ENCODE peak calls at places on chromosomes 16 and 17, in ten cellular contexts. H is Daoy; Y is putamen; O is activated T-cell treated with anti-CD3 and anti-CD28 coated beads for 1 hour; J is stimulated activated CD8-positive, alpha-beta memory T cell treated with anti-CD3 and anti-CD28 coated beads, Interleukin-2, amount 100 ng/mL, for 48 hours; Q is GM18507; P is SK-N-SH; W is NCI-H524; M is NCI-H748 treated with DMSO at 0.1 percent for 48 hours; U is MCF 10A. C is an unnamed sample.

GRCh38 chr16:72049110-72049509 is 5.2 kb upstream of the HP start:
- DNase-seq in H (no peak), Y (no peak), O (no peak), J (no peak), Q (no peak), P (no peak), W (no peak), M (no peak), U (no peak), C (no peak)

GRCh38 chr17:81523139-81524062 is 4.8 kb upstream of the FSCN2 start:
- DNase-seq in H (peak), Y (no peak), O (no peak), J (no peak), Q (no peak), P (peak), W (no peak), M (no peak), U (peak), C (no peak)

GRCh38 chr17:57006040-57006439 is 28.1 kb downstream of the SCPEP1 start:
- DNase-seq in H (no peak), Y (no peak), O (no peak), J (no peak), Q (no peak), P (no peak), W (no peak), M (no peak), U (no peak), C (no peak)

GRCh38 chr17:27376637-27377547 is 79.4 kb upstream of the KSR1 start:
- DNase-seq in H (peak), Y (no peak), O (no peak), J (no peak), Q (no peak), P (no peak), W (no peak), M (no peak), U (peak), C (no peak)

GRCh38 chr16:12431547-12431946 is 372.1 kb downstream of the CPPED1 start:
- DNase-seq in H (no peak), Y (no peak), O (no peak), J (no peak), Q (no peak), P (no peak), W (no peak), M (no peak), U (no peak), C (no peak)

GRCh38 chr17:27430882-27431491 is 25.3 kb upstream of the KSR1 start:
- DNase-seq in H (peak), Y (no peak), O (no peak), J (no peak), Q (no peak), P (peak), W (no peak), M (no peak), U (peak), C (no peak)

GRCh38 chr16:86351041-86351784 is 159.1 kb upstream of the FOXF1 start:
- DNase-seq in H (no peak), Y (no peak), O (no peak), J (no peak), Q (no peak), P (no peak), W (no peak), M (no peak), U (no peak), C (no peak)

GRCh38 chr17:56819431-56820145 is 14.1 kb downstream of the C17orf67 start:
- DNase-seq in H (peak), Y (peak), O (peak), J (peak), Q (peak), P (peak), W (peak), M (peak), U (peak), C (peak)

GRCh38 chr17:48995871-48996695 is 1.1 kb upstream of the IGF2BP1 start:
- DNase-seq in H (peak), Y (no peak), O (no peak), J (no peak), Q (no peak), P (peak), W (peak), M (peak), U (no peak), C (no peak)

GRCh38 chr16:54934536-54935410 is 4.1 kb downstream of the IRX5 start:
- DNase-seq in H (no peak), Y (no peak), O (no peak), J (no peak), Q (no peak), P (peak), W (no peak), M (peak), U (peak), C (no peak)

GRCh38 chr17:66514227-66514806 is 211.9 kb downstream of the PRKCA start:
- DNase-seq in H (peak), Y (no peak), O (no peak), J (no peak), Q (no peak), P (no peak), W (no peak), M (no peak), U (no peak), C (no peak)

GRCh38 chr17:10614536-10615155 is 42.5 kb downstream of the MYH3 start:
- DNase-seq in H (peak), Y (peak), O (no peak), J (peak), Q (peak), P (peak), W (peak), M (no peak), U (peak), C (peak)

GRCh38 chr17:47188799-47189731 is at the start of gene CDC27:
- DNase-seq in H (peak), Y (peak), O (peak), J (peak), Q (peak), P (peak), W (peak), M (peak), U (peak), C (peak)

GRCh38 chr16:48110982-48111381 is 44.8 kb downstream of the ABCC12 start:
- DNase-seq in H (no peak), Y (no peak), O (no peak), J (no peak), Q (no peak), P (no peak), W (no peak), M (no peak), U (no peak), C (no peak)

GRCh38 chr17:17401271-17401781 is 75.5 kb upstream of the MED9 start:
- DNase-seq in H (peak), Y (no peak), O (no peak), J (no peak), Q (no peak), P (no peak), W (no peak), M (no peak), U (peak), C (no peak)

GRCh38 chr17:35460354-35460851 is 11.8 kb upstream of the SLFN13 start:
- DNase-seq in H (peak), Y (no peak), O (no peak), J (peak), Q (peak), P (peak), W (no peak), M (no peak), U (no peak), C (peak)

GRCh38 chr16:50546125-50546524 is 2.1 kb upstream of the NKD1 start:
- DNase-seq in H (no peak), Y (no peak), O (no peak), J (no peak), Q (no peak), P (no peak), W (no peak), M (no peak), U (no peak), C (no peak)

GRCh38 chr17:79654350-79654959 is 43.6 kb upstream of the RBFOX3 start:
- DNase-seq in H (no peak), Y (no peak), O (no peak), J (no peak), Q (no peak), P (no peak), W (no peak), M (no peak), U (no peak), C (no peak)

GRCh38 chr16:14013571-14014283 is 57.4 kb upstream of the MRTFB start:
- DNase-seq in H (peak), Y (no peak), O (no peak), J (no peak), Q (no peak), P (peak), W (peak), M (peak), U (peak), C (no peak)

GRCh38 chr16:86031141-86031678 is 132.2 kb downstream of the IRF8 start:
- DNase-seq in H (no peak), Y (no peak), O (no peak), J (no peak), Q (no peak), P (no peak), W (no peak), M (no peak), U (no peak), C (no peak)

GRCh38 chr16:82264781-82265180 is 94.8 kb upstream of the MPHOSPH6 start:
- DNase-seq in H (no peak), Y (no peak), O (no peak), J (no peak), Q (no peak), P (no peak), W (no peak), M (no peak), U (no peak), C (no peak)

GRCh38 chr16:25854141-25854540 is 162.4 kb downstream of the HS3ST4 start:
- DNase-seq in H (no peak), Y (no peak), O (no peak), J (no peak), Q (no peak), P (no peak), W (no peak), M (no peak), U (no peak), C (no peak)

GRCh38 chr17:62905233-62905632 is 60.8 kb upstream of the TANC2 start:
- DNase-seq in H (no peak), Y (no peak), O (no peak), J (no peak), Q (no peak), P (no peak), W (no peak), M (no peak), U (no peak), C (no peak)

GRCh38 chr16:47694543-47694942 is 233.4 kb downstream of the PHKB start:
- DNase-seq in H (no peak), Y (no peak), O (no peak), J (no peak), Q (no peak), P (no peak), W (no peak), M (no peak), U (no peak), C (no peak)

GRCh38 chr16:27980919-27981670 is 82.4 kb downstream of the GSG1L start:
- DNase-seq in H (no peak), Y (no peak), O (no peak), J (no peak), Q (no peak), P (peak), W (peak), M (no peak), U (no peak), C (no peak)

GRCh38 chr17:50556803-50557202 is 3.7 kb upstream of the CACNA1G start:
- DNase-seq in H (no peak), Y (no peak), O (no peak), J (no peak), Q (no peak), P (peak), W (peak), M (no peak), U (no peak), C (no peak)

GRCh38 chr16:49346459-49346858 is 27.1 kb upstream of the C16orf78 start:
- DNase-seq in H (no peak), Y (no peak), O (no peak), J (no peak), Q (no peak), P (no peak), W (no peak), M (no peak), U (no peak), C (no peak)

GRCh38 chr17:8856869-8857575 is 10.5 kb downstream of the PIK3R6 start:
- DNase-seq in H (no peak), Y (no peak), O (no peak), J (no peak), Q (no peak), P (no peak), W (no peak), M (peak), U (no peak), C (no peak)

GRCh38 chr17:14813649-14814048 is 451.5 kb downstream of the PMP22 start:
- DNase-seq in H (peak), Y (no peak), O (no peak), J (peak), Q (no peak), P (peak), W (no peak), M (no peak), U (no peak), C (no peak)

GRCh38 chr17:7748098-7748775 is 30.7 kb downstream of the DNAH2 start:
- DNase-seq in H (no peak), Y (no peak), O (no peak), J (no peak), Q (no peak), P (peak), W (no peak), M (no peak), U (no peak), C (no peak)

GRCh38 chr17:20196314-20196713 is 187.2 kb downstream of the SPECC1 start:
- DNase-seq in H (no peak), Y (no peak), O (no peak), J (no peak), Q (no peak), P (no peak), W (no peak), M (no peak), U (no peak), C (no peak)

GRCh38 chr17:50765454-50766221 is 1.7 kb downstream of the ANKRD40CL start:
- DNase-seq in H (no peak), Y (no peak), O (no peak), J (no peak), Q (no peak), P (no peak), W (no peak), M (no peak), U (no peak), C (no peak)

GRCh38 chr17:171871-172270 is 9.6 kb downstream of the DOC2B start:
- DNase-seq in H (no peak), Y (no peak), O (no peak), J (no peak), Q (no peak), P (no peak), W (no peak), M (no peak), U (no peak), C (no peak)

GRCh38 chr16:81004646-81005353 is 1.9 kb downstream of the CMC2 start:
- DNase-seq in H (peak), Y (peak), O (no peak), J (no peak), Q (no peak), P (peak), W (no peak), M (peak), U (peak), C (no peak)

C was measured in GM12891.